ENCODE peak calls at places on chromosomes 13 and 19, in eight cellular contexts. G, R, P, H, V, U, N and F are unnamed samples.

GRCh38 chr13:33235078-33235477 is 50.5 kb downstream of the STARD13 start:
- DNase-seq in G (no peak), R (no peak), P (no peak), H (peak), V (no peak), U (no peak), N (no peak), F (no peak)

GRCh38 chr19:32658075-32658474 is 16.9 kb downstream of the ANKRD27 start:
- DNase-seq in G (no peak), R (no peak), P (no peak), H (no peak), V (no peak), U (no peak), N (no peak), F (no peak)

GRCh38 chr19:16889883-16890460 is 1.2 kb downstream of the F2RL3 start:
- DNase-seq in G (no peak), R (no peak), P (peak), H (no peak), V (no peak), U (no peak), N (peak), F (no peak)

GRCh38 chr19:13834308-13834790 is 39.1 kb downstream of the ZSWIM4 start:
- DNase-seq in G (no peak), R (no peak), P (peak), H (no peak), V (no peak), U (no peak), N (no peak), F (no peak)

GRCh38 chr13:102236341-102236740 is 165.5 kb downstream of the FGF14 start:
- DNase-seq in G (no peak), R (no peak), P (no peak), H (no peak), V (no peak), U (no peak), N (no peak), F (no peak)

GRCh38 chr13:46668302-46668720 is 115.3 kb downstream of the LRCH1 start:
- DNase-seq in G (peak), R (no peak), P (no peak), H (peak), V (peak), U (no peak), N (no peak), F (no peak)

GRCh38 chr19:8666814-8667405 is 31.7 kb downstream of the ACTL9 start:
- DNase-seq in G (no peak), R (no peak), P (no peak), H (no peak), V (no peak), U (no peak), N (no peak), F (no peak)

GRCh38 chr13:43776680-43777079 is 10.1 kb downstream of the ENOX1 start:
- DNase-seq in G (no peak), R (no peak), P (no peak), H (peak), V (no peak), U (no peak), N (no peak), F (no peak)

GRCh38 chr19:14015454-14016035 is 9.4 kb upstream of the RFX1 start:
- DNase-seq in G (no peak), R (no peak), P (peak), H (no peak), V (no peak), U (peak), N (no peak), F (no peak)

GRCh38 chr13:50892162-50892944 is 17.2 kb upstream of the RNASEH2B start:
- DNase-seq in G (no peak), R (no peak), P (no peak), H (no peak), V (no peak), U (peak), N (no peak), F (no peak)

GRCh38 chr19:53877361-53877766 is 4.6 kb upstream of the PRKCG start:
- DNase-seq in G (no peak), R (no peak), P (peak), H (peak), V (no peak), U (no peak), N (no peak), F (no peak)

GRCh38 chr19:19820774-19821315 is 705 bp downstream of the ZNF506 start:
- DNase-seq in G (no peak), R (no peak), P (no peak), H (no peak), V (no peak), U (no peak), N (no peak), F (no peak)

GRCh38 chr13:48828962-48829405 is 146.7 kb upstream of the FNDC3A start:
- DNase-seq in G (no peak), R (no peak), P (peak), H (no peak), V (no peak), U (no peak), N (no peak), F (no peak)

GRCh38 chr13:61779456-61779855 is 363.8 kb upstream of the PCDH20 start:
- DNase-seq in G (no peak), R (no peak), P (no peak), H (no peak), V (no peak), U (no peak), N (no peak), F (no peak)

GRCh38 chr13:33611016-33611805 is 206.7 kb upstream of the RFC3 start:
- DNase-seq in G (peak), R (peak), P (peak), H (peak), V (peak), U (no peak), N (peak), F (peak)

GRCh38 chr19:7905298-7905697 is 1.6 kb downstream of the MAP2K7 start:
- DNase-seq in G (no peak), R (no peak), P (no peak), H (no peak), V (no peak), U (no peak), N (no peak), F (no peak)

GRCh38 chr19:56476671-56477428 is at the start of gene ZNF667:
- DNase-seq in G (no peak), R (no peak), P (no peak), H (peak), V (peak), U (peak), N (no peak), F (peak)

GRCh38 chr13:95530178-95530577 is 22.3 kb upstream of the CLDN10 start:
- DNase-seq in G (no peak), R (peak), P (peak), H (peak), V (no peak), U (no peak), N (peak), F (peak)

GRCh38 chr19:40453151-40453735 is 9.1 kb upstream of the SERTAD3 start:
- DNase-seq in G (no peak), R (no peak), P (no peak), H (no peak), V (no peak), U (no peak), N (no peak), F (no peak)

GRCh38 chr19:1745589-1746031 is 7.7 kb upstream of the ONECUT3 start:
- DNase-seq in G (no peak), R (no peak), P (peak), H (peak), V (no peak), U (no peak), N (peak), F (no peak)

GRCh38 chr19:49125025-49125731 is 5.8 kb downstream of the PPFIA3 start:
- DNase-seq in G (peak), R (no peak), P (no peak), H (no peak), V (no peak), U (no peak), N (peak), F (no peak)

GRCh38 chr19:1483067-1483978 is 4.3 kb upstream of the C19orf25 start:
- DNase-seq in G (no peak), R (no peak), P (no peak), H (no peak), V (no peak), U (no peak), N (no peak), F (no peak)

GRCh38 chr13:29099781-29100406 is 279.8 kb downstream of the MTUS2 start:
- DNase-seq in G (no peak), R (no peak), P (no peak), H (no peak), V (no peak), U (no peak), N (no peak), F (no peak)

GRCh38 chr13:40200273-40200978 is 466.0 kb downstream of the FOXO1 start:
- DNase-seq in G (no peak), R (no peak), P (no peak), H (no peak), V (no peak), U (no peak), N (no peak), F (no peak)

GRCh38 chr19:919157-920050 is 2.3 kb downstream of the KISS1R start:
- DNase-seq in G (no peak), R (no peak), P (no peak), H (no peak), V (no peak), U (no peak), N (peak), F (no peak)

GRCh38 chr19:21569497-21569870 is 64.1 kb downstream of the ZNF429 start:
- DNase-seq in G (no peak), R (no peak), P (no peak), H (no peak), V (peak), U (peak), N (no peak), F (peak)

GRCh38 chr19:5143471-5144411 is 174.8 kb downstream of the KDM4B start:
- DNase-seq in G (no peak), R (no peak), P (no peak), H (no peak), V (no peak), U (peak), N (no peak), F (no peak)

GRCh38 chr19:4081441-4082129 is 14.9 kb upstream of the ZBTB7A start:
- DNase-seq in G (peak), R (no peak), P (no peak), H (no peak), V (no peak), U (no peak), N (no peak), F (no peak)

GRCh38 chr19:28394705-28395104 is 818.2 kb downstream of the UQCRFS1 start:
- DNase-seq in G (no peak), R (no peak), P (no peak), H (no peak), V (no peak), U (no peak), N (no peak), F (no peak)

GRCh38 chr13:51453308-51453958 is 597 bp upstream of the INTS6 start:
- DNase-seq in G (peak), R (no peak), P (no peak), H (no peak), V (no peak), U (peak), N (peak), F (peak)